ENCODE peak calls at places on chromosomes 16 and 17, in eight cellular contexts. One of them, this sample, is unnamed.

GRCh38 chr17:81869221-81870154 is 1.6 kb downstream of the ARHGDIA start:
- DNase-seq in NCI-H1436: no peak
- DNase-seq in posterior cingulate gyrus: no peak
- DNase-seq in T-helper 9 cell: no peak
- DNase-seq in Kasumi-1: peak
- DNase-seq in AML-193: no peak
- DNase-seq in thyroid gland: peak
- DNase-seq in transverse colon: peak
- DNase-seq in this sample: peak

GRCh38 chr17:49000943-49001342 is 3.8 kb downstream of the IGF2BP1 start:
- DNase-seq in NCI-H1436: no peak
- DNase-seq in posterior cingulate gyrus: no peak
- DNase-seq in T-helper 9 cell: no peak
- DNase-seq in Kasumi-1: no peak
- DNase-seq in AML-193: peak
- DNase-seq in thyroid gland: no peak
- DNase-seq in transverse colon: no peak
- DNase-seq in this sample: no peak

GRCh38 chr17:74970395-74970794 is 2.2 kb downstream of the HID1 start:
- DNase-seq in NCI-H1436: no peak
- DNase-seq in posterior cingulate gyrus: no peak
- DNase-seq in T-helper 9 cell: no peak
- DNase-seq in Kasumi-1: no peak
- DNase-seq in AML-193: no peak
- DNase-seq in thyroid gland: no peak
- DNase-seq in transverse colon: no peak
- DNase-seq in this sample: no peak

GRCh38 chr16:27781981-27782880 is 232.3 kb downstream of the KATNIP start:
- DNase-seq in NCI-H1436: no peak
- DNase-seq in posterior cingulate gyrus: no peak
- DNase-seq in T-helper 9 cell: no peak
- DNase-seq in Kasumi-1: no peak
- DNase-seq in AML-193: no peak
- DNase-seq in thyroid gland: no peak
- DNase-seq in transverse colon: no peak
- DNase-seq in this sample: no peak

GRCh38 chr16:88309905-88310259 is 72.9 kb upstream of the ZNF469 start:
- DNase-seq in NCI-H1436: no peak
- DNase-seq in posterior cingulate gyrus: no peak
- DNase-seq in T-helper 9 cell: no peak
- DNase-seq in Kasumi-1: no peak
- DNase-seq in AML-193: no peak
- DNase-seq in thyroid gland: no peak
- DNase-seq in transverse colon: no peak
- DNase-seq in this sample: no peak

GRCh38 chr17:40453881-40454630 is 10.8 kb downstream of the IGFBP4 start:
- DNase-seq in NCI-H1436: no peak
- DNase-seq in posterior cingulate gyrus: no peak
- DNase-seq in T-helper 9 cell: no peak
- DNase-seq in Kasumi-1: no peak
- DNase-seq in AML-193: no peak
- DNase-seq in thyroid gland: no peak
- DNase-seq in transverse colon: no peak
- DNase-seq in this sample: no peak

GRCh38 chr17:63984206-63984605 is 11.5 kb upstream of the SCN4A start:
- DNase-seq in NCI-H1436: no peak
- DNase-seq in posterior cingulate gyrus: no peak
- DNase-seq in T-helper 9 cell: no peak
- DNase-seq in Kasumi-1: peak
- DNase-seq in AML-193: no peak
- DNase-seq in thyroid gland: no peak
- DNase-seq in transverse colon: no peak
- DNase-seq in this sample: no peak

GRCh38 chr17:31825961-31826691 is 32.9 kb downstream of the COPRS start:
- DNase-seq in NCI-H1436: no peak
- DNase-seq in posterior cingulate gyrus: no peak
- DNase-seq in T-helper 9 cell: no peak
- DNase-seq in Kasumi-1: no peak
- DNase-seq in AML-193: no peak
- DNase-seq in thyroid gland: no peak
- DNase-seq in transverse colon: no peak
- DNase-seq in this sample: peak

GRCh38 chr17:74008196-74008595 is 195.3 kb upstream of the RPL38 start:
- DNase-seq in NCI-H1436: peak
- DNase-seq in posterior cingulate gyrus: no peak
- DNase-seq in T-helper 9 cell: no peak
- DNase-seq in Kasumi-1: peak
- DNase-seq in AML-193: peak
- DNase-seq in thyroid gland: peak
- DNase-seq in transverse colon: peak
- DNase-seq in this sample: no peak

GRCh38 chr17:82267575-82268379 is 5.7 kb downstream of the CSNK1D start:
- DNase-seq in NCI-H1436: no peak
- DNase-seq in posterior cingulate gyrus: peak
- DNase-seq in T-helper 9 cell: no peak
- DNase-seq in Kasumi-1: peak
- DNase-seq in AML-193: peak
- DNase-seq in thyroid gland: peak
- DNase-seq in transverse colon: peak
- DNase-seq in this sample: peak

GRCh38 chr17:7548585-7549400 is at the start of gene TNFSF12:
- DNase-seq in NCI-H1436: no peak
- DNase-seq in posterior cingulate gyrus: peak
- DNase-seq in T-helper 9 cell: peak
- DNase-seq in Kasumi-1: no peak
- DNase-seq in AML-193: no peak
- DNase-seq in thyroid gland: peak
- DNase-seq in transverse colon: peak
- DNase-seq in this sample: peak

GRCh38 chr16:14324581-14324980 is 253.5 kb downstream of the MRTFB start:
- DNase-seq in NCI-H1436: no peak
- DNase-seq in posterior cingulate gyrus: no peak
- DNase-seq in T-helper 9 cell: no peak
- DNase-seq in Kasumi-1: no peak
- DNase-seq in AML-193: no peak
- DNase-seq in thyroid gland: peak
- DNase-seq in transverse colon: no peak
- DNase-seq in this sample: no peak

GRCh38 chr17:49987681-49988441 is 7.2 kb downstream of the DLX3 start:
- DNase-seq in NCI-H1436: peak
- DNase-seq in posterior cingulate gyrus: no peak
- DNase-seq in T-helper 9 cell: no peak
- DNase-seq in Kasumi-1: peak
- DNase-seq in AML-193: peak
- DNase-seq in thyroid gland: peak
- DNase-seq in transverse colon: no peak
- DNase-seq in this sample: no peak

GRCh38 chr17:74960739-74961342 is 11.7 kb downstream of the HID1 start:
- DNase-seq in NCI-H1436: no peak
- DNase-seq in posterior cingulate gyrus: no peak
- DNase-seq in T-helper 9 cell: peak
- DNase-seq in Kasumi-1: peak
- DNase-seq in AML-193: peak
- DNase-seq in thyroid gland: peak
- DNase-seq in transverse colon: peak
- DNase-seq in this sample: peak

GRCh38 chr17:2697611-2698162 is 13.9 kb downstream of the CLUH start:
- DNase-seq in NCI-H1436: no peak
- DNase-seq in posterior cingulate gyrus: no peak
- DNase-seq in T-helper 9 cell: no peak
- DNase-seq in Kasumi-1: no peak
- DNase-seq in AML-193: no peak
- DNase-seq in thyroid gland: peak
- DNase-seq in transverse colon: peak
- DNase-seq in this sample: no peak

GRCh38 chr17:251531-251930 is 70.1 kb upstream of the DOC2B start:
- DNase-seq in NCI-H1436: no peak
- DNase-seq in posterior cingulate gyrus: no peak
- DNase-seq in T-helper 9 cell: no peak
- DNase-seq in Kasumi-1: no peak
- DNase-seq in AML-193: no peak
- DNase-seq in thyroid gland: peak
- DNase-seq in transverse colon: peak
- DNase-seq in this sample: peak

GRCh38 chr17:51650202-51650601 is 389.9 kb downstream of the UTP18 start:
- DNase-seq in NCI-H1436: no peak
- DNase-seq in posterior cingulate gyrus: no peak
- DNase-seq in T-helper 9 cell: no peak
- DNase-seq in Kasumi-1: no peak
- DNase-seq in AML-193: no peak
- DNase-seq in thyroid gland: no peak
- DNase-seq in transverse colon: no peak
- DNase-seq in this sample: no peak

GRCh38 chr17:43011728-43012472 is 5.3 kb downstream of the IFI35 start:
- DNase-seq in NCI-H1436: no peak
- DNase-seq in posterior cingulate gyrus: no peak
- DNase-seq in T-helper 9 cell: no peak
- DNase-seq in Kasumi-1: no peak
- DNase-seq in AML-193: no peak
- DNase-seq in thyroid gland: no peak
- DNase-seq in transverse colon: no peak
- DNase-seq in this sample: no peak

GRCh38 chr16:57941016-57941656 is 29.8 kb downstream of the CNGB1 start:
- DNase-seq in NCI-H1436: peak
- DNase-seq in posterior cingulate gyrus: peak
- DNase-seq in T-helper 9 cell: no peak
- DNase-seq in Kasumi-1: no peak
- DNase-seq in AML-193: no peak
- DNase-seq in thyroid gland: peak
- DNase-seq in transverse colon: peak
- DNase-seq in this sample: peak